ENCODE peak calls at places on chromosomes 13 and 19, in seven cellular contexts. E, X, C, D, H, B and R are unnamed samples.

GRCh38 chr13:24064258-24064860 is 96.2 kb upstream of the SPATA13 start:
- DNase-seq in E (no peak), X (no peak), C (no peak), D (no peak), H (no peak), B (no peak), R (no peak)

GRCh38 chr19:43229315-43229714 is 23.9 kb upstream of the PSG4 start:
- DNase-seq in E (peak; percentile 11), X (no peak), C (peak; percentile 39), D (peak; percentile 52), H (no peak), B (peak; percentile 56), R (no peak)

GRCh38 chr19:29378543-29379105 is 147.2 kb upstream of the VSTM2B start:
- DNase-seq in E (no peak), X (no peak), C (no peak), D (no peak), H (no peak), B (no peak), R (no peak)

GRCh38 chr13:93462151-93462550 is 235.5 kb downstream of the GPC6 start:
- DNase-seq in E (no peak), X (no peak), C (no peak), D (no peak), H (no peak), B (no peak), R (no peak)

GRCh38 chr13:98454389-98454881 is 122.5 kb downstream of the STK24 start:
- DNase-seq in E (peak; percentile 89), X (no peak), C (no peak), D (no peak), H (no peak), B (no peak), R (peak; percentile 82)

GRCh38 chr13:24161980-24162517 is 1.5 kb downstream of the SPATA13 start:
- DNase-seq in E (no peak), X (no peak), C (peak; percentile 70), D (no peak), H (no peak), B (no peak), R (no peak)

GRCh38 chr13:98847780-98848179 is 95.3 kb upstream of the SLC15A1 start:
- DNase-seq in E (no peak), X (no peak), C (no peak), D (peak; percentile 69), H (no peak), B (no peak), R (peak; percentile 80)

GRCh38 chr13:73901324-73902068 is 232.7 kb downstream of the KLF12 start:
- DNase-seq in E (no peak), X (no peak), C (no peak), D (no peak), H (no peak), B (no peak), R (peak; percentile 17)

DNA sequence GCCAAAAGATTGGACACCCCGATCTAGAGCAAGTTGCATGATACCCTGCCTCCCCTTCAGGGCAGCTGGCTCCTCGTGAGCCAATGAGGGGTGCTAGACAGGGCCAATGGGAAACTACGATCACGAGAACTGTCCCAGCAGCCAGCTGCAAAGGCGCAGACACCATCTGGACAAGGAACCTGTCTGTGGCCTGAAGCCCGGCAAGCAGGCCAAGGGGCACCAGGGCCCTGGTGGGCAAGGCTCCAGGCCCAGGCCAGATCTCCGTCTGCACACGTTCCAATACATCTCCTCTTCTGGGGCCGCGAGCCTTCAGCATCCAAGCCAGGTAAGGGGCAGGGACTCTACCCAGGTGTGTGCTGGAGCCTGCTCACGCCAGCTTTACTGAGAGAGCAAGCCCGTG is 20.2 kb downstream of the MED26 start:
- DNase-seq in E (no peak), X (no peak), C (no peak), D (no peak), H (no peak), B (no peak), R (no peak)
- H3K27ac ChIP-seq in E (no peak overlapping the region), X (peak overlapping the region; percentile 61), C (no peak overlapping the region), D (peak overlapping the region; percentile 39), H (no peak overlapping the region), B (no peak overlapping the region), R (no peak overlapping the region)

GRCh38 chr19:2462635-2463421 is 6.1 kb upstream of the LMNB2 start:
- DNase-seq in E (peak; percentile 99), X (peak; percentile 95), C (peak; percentile 57), D (peak; percentile 100), H (peak; percentile 46), B (peak; percentile 97), R (peak; percentile 98)

GRCh38 chr19:2458054-2458453 is 1.3 kb upstream of the LMNB2 start:
- DNase-seq in E (no peak), X (no peak), C (no peak), D (no peak), H (no peak), B (no peak), R (no peak)

GRCh38 chr19:2464389-2464788 is 7.6 kb upstream of the LMNB2 start:
- DNase-seq in E (no peak), X (no peak), C (no peak), D (no peak), H (no peak), B (no peak), R (no peak)

GRCh38 chr19:2460245-2460644 is 3.5 kb upstream of the LMNB2 start:
- DNase-seq in E (no peak), X (no peak), C (no peak), D (no peak), H (no peak), B (no peak), R (no peak)

DNA sequence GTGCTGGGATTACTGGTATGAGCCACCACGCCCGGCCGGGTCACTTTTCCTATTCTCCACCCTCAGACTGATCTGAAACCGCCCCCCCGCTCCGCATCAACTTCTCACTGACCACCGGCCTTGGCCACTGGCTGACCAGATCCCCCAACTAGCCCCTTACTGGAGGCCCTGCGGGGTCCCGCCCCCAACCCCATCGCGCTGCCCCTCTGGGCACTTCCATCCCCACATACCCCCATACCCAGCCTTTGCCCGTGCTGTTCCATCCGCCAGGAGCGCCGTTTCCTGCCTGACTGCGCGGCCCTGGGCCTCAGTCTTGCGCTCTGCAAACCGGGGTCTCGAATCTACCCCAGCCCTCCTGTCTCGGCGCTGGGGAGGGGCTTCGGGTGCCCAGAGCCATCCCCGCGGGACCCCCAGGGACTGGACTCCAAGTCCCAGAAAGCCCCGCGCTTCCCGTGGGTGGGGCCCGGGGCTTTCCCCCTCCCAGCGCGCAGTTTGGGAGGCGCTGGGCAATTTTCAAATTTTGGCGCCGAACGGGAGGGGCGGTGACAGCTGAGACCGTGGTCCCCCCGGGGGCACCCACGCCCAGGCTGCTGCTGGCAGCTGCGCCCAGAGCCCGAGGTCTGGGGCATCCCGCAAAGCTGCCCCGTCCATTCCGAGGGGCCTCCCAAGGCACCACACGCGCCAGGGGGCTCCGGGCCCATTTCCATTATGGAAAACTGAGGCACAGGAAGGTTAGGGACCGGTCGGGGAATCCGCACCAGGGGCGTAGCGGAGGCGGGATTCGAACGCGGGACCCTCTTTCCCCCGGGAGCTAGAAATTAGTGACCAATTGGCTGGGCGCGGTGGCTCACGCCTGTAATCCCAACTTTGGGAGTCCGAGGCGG is 5.2 kb upstream of the LMNB2 start:
- DNase-seq in E (peak; percentile 66), X (peak; percentile 61), C (no peak), D (peak; percentile 80), H (no peak), B (peak; percentile 60), R (peak; percentile 94)
- TF ChIP-seq CTCF in E (no peak), X (no peak), C (no peak), D (no peak), H (peak; percentile 14), B (peak; percentile 30), R (peak; percentile 14)

GRCh38 chr19:18612772-18613588 is at the start of gene TMEM59L:
- DNase-seq in E (no peak), X (no peak), C (no peak), D (peak; percentile 65), H (no peak), B (no peak), R (no peak)

GRCh38 chr19:18610556-18611326 is 1.9 kb upstream of the TMEM59L start:
- DNase-seq in E (no peak), X (no peak), C (no peak), D (peak; percentile 74), H (no peak), B (no peak), R (no peak)

GRCh38 chr19:18613589-18614234 is 1.0 kb downstream of the TMEM59L start:
- DNase-seq in E (no peak), X (no peak), C (no peak), D (peak; percentile 40), H (no peak), B (no peak), R (no peak)

GRCh38 chr19:18611327-18612050 is 1.2 kb upstream of the TMEM59L start:
- DNase-seq in E (no peak), X (no peak), C (no peak), D (peak; percentile 76), H (no peak), B (no peak), R (no peak)

DNA sequence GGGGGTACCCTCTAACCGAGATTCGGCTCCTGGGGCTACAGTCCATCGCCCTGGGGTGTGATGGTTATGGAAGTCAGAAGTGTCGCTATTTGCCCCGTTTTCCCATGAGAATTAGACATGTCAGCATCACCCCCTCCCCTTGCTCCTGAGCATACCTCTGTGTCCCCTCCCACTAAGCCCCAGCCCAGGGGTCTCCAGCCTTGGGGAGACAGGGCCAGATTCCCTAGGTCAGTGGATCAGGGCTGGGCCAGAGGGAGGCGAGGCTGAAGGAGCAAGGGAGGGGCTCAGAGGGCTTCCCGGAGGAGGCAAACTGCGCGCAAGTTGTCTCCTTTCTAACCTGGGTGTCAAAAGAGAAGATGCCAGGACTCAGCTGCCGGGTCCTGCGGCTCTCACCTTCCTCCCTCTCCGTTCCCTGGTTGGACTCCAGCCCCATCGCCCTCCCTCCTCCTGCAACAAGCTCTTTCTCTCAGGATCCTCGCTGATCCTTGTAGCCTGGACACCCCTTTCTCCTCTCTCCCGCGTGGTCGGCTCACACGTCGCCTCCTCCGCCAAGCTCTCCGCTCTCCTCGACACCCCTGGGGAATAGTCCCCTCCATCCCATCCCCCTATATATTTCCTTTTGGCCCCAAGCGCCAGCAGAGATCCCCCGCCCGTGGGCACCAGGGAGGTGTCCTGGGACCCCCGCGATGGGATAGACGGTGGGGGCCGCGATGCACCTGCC is 459 bp upstream of the TMEM59L start:
- DNase-seq in E (no peak), X (no peak), C (no peak), D (peak; percentile 53), H (no peak), B (no peak), R (no peak)
- TF ChIP-seq EZH2 in E (peak; percentile 99), X (no peak), C (peak; percentile 78), D (peak; percentile 47), H (peak; percentile 99), B (no peak), R (no peak)

GRCh38 chr13:35213911-35214310 is 262.6 kb downstream of the MAB21L1 start:
- DNase-seq in E (no peak), X (no peak), C (no peak), D (no peak), H (no peak), B (no peak), R (no peak)

GRCh38 chr13:35210234-35210633 is 266.3 kb downstream of the MAB21L1 start:
- DNase-seq in E (no peak), X (no peak), C (no peak), D (no peak), H (no peak), B (no peak), R (no peak)

GRCh38 chr13:35211949-35212348 is 264.5 kb downstream of the MAB21L1 start:
- DNase-seq in E (no peak), X (no peak), C (no peak), D (no peak), H (no peak), B (no peak), R (no peak)

DNA sequence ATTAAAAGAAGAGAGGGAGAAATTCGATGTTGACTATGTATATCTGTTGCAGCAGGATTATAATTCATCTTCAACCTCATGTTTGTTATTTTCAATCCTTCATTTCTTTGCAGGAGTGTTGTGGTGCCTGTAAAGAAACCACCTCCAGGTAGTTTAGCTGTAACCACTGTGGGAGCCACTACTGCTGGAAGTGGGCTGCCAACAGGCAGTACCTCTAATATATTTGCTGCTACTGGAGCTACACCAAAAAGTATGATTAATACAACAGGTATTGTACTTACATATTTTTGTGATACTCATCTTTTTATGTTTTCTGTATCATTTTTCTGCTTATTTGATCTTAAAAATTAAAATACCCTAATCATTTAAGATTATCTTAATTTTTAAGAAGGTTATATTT is 266.5 kb downstream of the NBEA start:
- DNase-seq in E (peak; percentile 21), X (no peak), C (no peak), D (no peak), H (no peak), B (no peak), R (no peak)
- H3K27ac ChIP-seq in E (no peak overlapping the region), X (no peak overlapping the region), C (no peak overlapping the region), D (no peak overlapping the region), H (no peak overlapping the region), B (no peak overlapping the region), R (no peak overlapping the region)